ENCODE peak calls at places on chromosomes 3 and 15, in eight cellular contexts. H, B, I, Z, P, F, X and T are unnamed samples.

GRCh38 chr3:78912217-78912616 is 855.6 kb downstream of the ROBO1 start:
- DNase-seq in H (no peak), B (no peak), I (no peak), Z (no peak), P (no peak), F (no peak), X (no peak), T (no peak)

GRCh38 chr3:156150434-156151066 is 30.2 kb downstream of the KCNAB1 start:
- DNase-seq in H (peak), B (no peak), I (no peak), Z (peak), P (peak), F (peak), X (no peak), T (peak)

GRCh38 chr3:102614580-102614979 is 179.8 kb downstream of the ZPLD1 start:
- DNase-seq in H (no peak), B (no peak), I (no peak), Z (no peak), P (no peak), F (no peak), X (no peak), T (no peak)

GRCh38 chr3:109411547-109411946 is 74.2 kb upstream of the DPPA4 start:
- DNase-seq in H (no peak), B (no peak), I (no peak), Z (no peak), P (no peak), F (no peak), X (no peak), T (no peak)

GRCh38 chr3:188217011-188217463 is 63.1 kb downstream of the LPP start:
- DNase-seq in H (no peak), B (no peak), I (no peak), Z (no peak), P (no peak), F (no peak), X (no peak), T (no peak)

GRCh38 chr15:67188551-67189218 is 65.8 kb downstream of the AAGAB start:
- DNase-seq in H (no peak), B (no peak), I (no peak), Z (no peak), P (peak), F (no peak), X (no peak), T (no peak)

GRCh38 chr3:29627136-29628117 is 346.6 kb downstream of the RBMS3 start:
- DNase-seq in H (no peak), B (no peak), I (no peak), Z (no peak), P (peak), F (no peak), X (no peak), T (no peak)

GRCh38 chr3:88034463-88034862 is 24.3 kb downstream of the CGGBP1 start:
- DNase-seq in H (no peak), B (no peak), I (no peak), Z (no peak), P (no peak), F (no peak), X (no peak), T (no peak)

GRCh38 chr3:162740941-162741596 is 1244.5 kb downstream of the OTOL1 start:
- DNase-seq in H (no peak), B (no peak), I (no peak), Z (no peak), P (no peak), F (no peak), X (no peak), T (no peak)

GRCh38 chr3:122273498-122273897 is 51.5 kb upstream of the CSTA start:
- DNase-seq in H (no peak), B (no peak), I (no peak), Z (no peak), P (no peak), F (no peak), X (no peak), T (no peak)

GRCh38 chr15:70166506-70167087 is 68.9 kb upstream of the TLE3 start:
- DNase-seq in H (peak), B (no peak), I (no peak), Z (no peak), P (no peak), F (no peak), X (no peak), T (no peak)

GRCh38 chr3:185822957-185823279 is 1.9 kb downstream of the IGF2BP2 start:
- DNase-seq in H (no peak), B (no peak), I (no peak), Z (no peak), P (no peak), F (no peak), X (no peak), T (no peak)

GRCh38 chr3:189166334-189166733 is 5.4 kb upstream of the TPRG1 start:
- DNase-seq in H (no peak), B (no peak), I (no peak), Z (no peak), P (no peak), F (no peak), X (no peak), T (no peak)

GRCh38 chr3:122691195-122691594 is 10.6 kb downstream of the PARP14 start:
- DNase-seq in H (no peak), B (no peak), I (no peak), Z (no peak), P (peak), F (no peak), X (no peak), T (no peak)

GRCh38 chr15:75056036-75056435 is 32.6 kb downstream of the PPCDC start:
- DNase-seq in H (no peak), B (no peak), I (no peak), Z (no peak), P (no peak), F (no peak), X (no peak), T (no peak)